ENCODE peak calls at places on chromosome 17, in four cellular contexts. M is A673; V is CD8-positive, alpha-beta memory T cell; F is pancreas. G is an unnamed sample.

GRCh38 chr17:37838276-37838675 is 85.9 kb upstream of the TBC1D3K start:
- DNase-seq in V (no peak), F (no peak), M (no peak), G (no peak)

GRCh38 chr17:917391-917811 is 62.2 kb downstream of the NXN start:
- DNase-seq in M (no peak), V (no peak), F (no peak), G (no peak)

GRCh38 chr17:73760186-73760758 is 116.0 kb upstream of the SDK2 start:
- DNase-seq in F (no peak), V (no peak), M (no peak), G (no peak)

GRCh38 chr17:21037117-21037803 is 5.6 kb downstream of the USP22 start:
- DNase-seq in F (no peak), M (no peak), V (no peak), G (no peak)

GRCh38 chr17:35428229-35428628 is 4.1 kb downstream of the SLFN12 start:
- DNase-seq in F (no peak), V (no peak), M (no peak), G (no peak)

GRCh38 chr17:80101946-80102706 is 745 bp downstream of the GAA start:
- DNase-seq in F (no peak), V (no peak), M (peak; percentile 27), G (no peak)

GRCh38 chr17:27535178-27535928 is 79.1 kb downstream of the KSR1 start:
- DNase-seq in F (no peak), M (no peak), V (no peak), G (no peak)

GRCh38 chr17:36008998-36009665 is 7.8 kb upstream of the CCL15 start:
- DNase-seq in V (no peak), M (peak; percentile 0), F (no peak), G (peak; percentile 29)

GRCh38 chr17:83006515-83007455 is 72.6 kb upstream of the METRNL start:
- DNase-seq in V (no peak), M (no peak), F (no peak), G (peak; percentile 64)

GRCh38 chr17:8005951-8006730 is 3.7 kb downstream of the GUCY2D start:
- DNase-seq in V (no peak), M (peak; percentile 37), F (no peak), G (peak; percentile 78)

GRCh38 chr17:53924530-53925455 is 102.1 kb downstream of the KIF2B start:
- DNase-seq in F (no peak), M (no peak), V (no peak), G (no peak)

GRCh38 chr17:1532836-1533602 is 16.6 kb upstream of the INPP5K start:
- DNase-seq in F (no peak), V (peak; percentile 45), M (peak; percentile 49), G (no peak)

GRCh38 chr17:61460796-61461585 is 8.8 kb downstream of the TBX4 start:
- DNase-seq in F (no peak), V (no peak), M (no peak), G (no peak)

GRCh38 chr17:4715071-4715749 is 4.8 kb downstream of the ARRB2 start:
- DNase-seq in V (peak; percentile 73), F (no peak), M (no peak), G (no peak)

GRCh38 chr17:81370304-81370703 is 25.0 kb upstream of the BAHCC1 start:
- DNase-seq in F (no peak), M (no peak), V (no peak), G (no peak)

GRCh38 chr17:6701719-6702118 is 11.4 kb downstream of the SLC13A5 start:
- DNase-seq in M (peak; percentile 65), V (peak; percentile 19), F (peak; percentile 63), G (no peak)

GRCh38 chr17:27977751-27978688 is 64.5 kb upstream of the NLK start:
- DNase-seq in M (no peak), F (no peak), V (no peak), G (no peak)

GRCh38 chr17:80036715-80037477 is 454 bp downstream of the CCDC40 start:
- DNase-seq in V (peak; percentile 46), M (peak; percentile 64), F (peak; percentile 68), G (no peak)

GRCh38 chr17:37191219-37191618 is 184.6 kb upstream of the C17orf78 start:
- DNase-seq in V (no peak), M (no peak), F (no peak), G (no peak)

GRCh38 chr17:81036128-81036891 is 1.4 kb downstream of the BAIAP2 start:
- DNase-seq in F (no peak), M (no peak), V (no peak), G (peak; percentile 48)

DNA sequence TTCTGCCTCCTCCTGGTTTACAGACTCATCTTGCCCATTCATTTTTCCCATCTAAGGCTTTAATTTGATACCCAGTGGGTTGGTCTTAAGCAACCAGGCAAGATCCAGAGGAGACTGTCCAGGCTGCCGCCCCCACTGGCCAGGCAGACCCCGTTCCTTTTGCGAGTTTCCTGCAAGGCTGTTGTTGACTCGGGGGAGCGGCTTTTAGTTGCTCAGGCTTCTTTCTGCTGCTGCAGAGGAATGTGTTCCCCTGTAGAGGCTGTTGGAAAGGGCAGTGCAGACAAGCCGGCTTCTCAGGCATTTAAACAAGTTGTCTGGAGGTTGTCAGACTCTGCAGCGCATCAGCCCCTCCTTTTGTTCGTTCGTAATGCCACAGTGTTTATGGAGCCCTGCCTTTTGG is 231.2 kb downstream of the PRKCA start:
- DNase-seq in F (no peak), V (no peak), M (peak; percentile 39), G (no peak)
- H3K27ac ChIP-seq in F (no peak overlapping the region), V (no peak overlapping the region), M (no peak overlapping the region), G (no peak overlapping the region)

GRCh38 chr17:39178516-39178915 is 12.6 kb upstream of the ARL5C start:
- DNase-seq in V (no peak), M (no peak), F (no peak), G (peak; percentile 67)

GRCh38 chr17:39175695-39176093 is 9.7 kb upstream of the ARL5C start:
- DNase-seq in F (no peak), M (no peak), V (no peak), G (no peak)

GRCh38 chr17:39174907-39175694 is 9.1 kb upstream of the ARL5C start:
- DNase-seq in M (peak; percentile 69), F (peak; percentile 87), V (peak; percentile 72), G (peak; percentile 68)

GRCh38 chr17:39173539-39174274 is 7.7 kb upstream of the ARL5C start:
- DNase-seq in F (no peak), M (no peak), V (no peak), G (no peak)

DNA sequence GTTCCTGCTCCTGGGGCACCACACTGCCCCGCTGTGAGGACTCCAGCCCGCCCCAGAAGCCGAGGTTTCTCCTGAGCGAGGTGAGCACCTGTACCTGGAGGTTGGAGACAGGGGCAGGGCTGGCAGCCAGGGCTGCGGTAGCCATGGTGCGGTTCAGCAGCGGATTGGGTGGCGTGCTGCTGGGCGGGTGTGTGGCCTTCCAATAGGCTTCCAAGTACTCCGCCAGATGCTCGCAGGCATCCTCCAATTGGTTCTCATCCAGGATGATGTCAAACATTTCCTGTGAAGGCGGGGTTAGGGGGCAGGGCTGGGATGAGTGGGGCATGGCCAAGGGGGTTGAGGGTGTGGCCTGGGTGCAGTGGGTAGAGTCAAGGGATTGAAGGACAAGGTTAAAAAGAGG is 11.3 kb upstream of the ARL5C start:
- DNase-seq in M (peak; percentile 37), V (no peak), F (no peak), G (peak; percentile 33)
- H3K27ac ChIP-seq in M (no peak overlapping the region), V (no peak overlapping the region), F (no peak overlapping the region), G (no peak overlapping the region)

GRCh38 chr17:42155614-42156045 is 841 bp upstream of the RAB5C start:
- DNase-seq in F (no peak), M (no peak), V (no peak), G (no peak)
- H3K27ac ChIP-seq in F (no peak overlapping the region), M (no peak overlapping the region), V (no peak overlapping the region), G (peak overlapping the region; percentile 93)

DNA sequence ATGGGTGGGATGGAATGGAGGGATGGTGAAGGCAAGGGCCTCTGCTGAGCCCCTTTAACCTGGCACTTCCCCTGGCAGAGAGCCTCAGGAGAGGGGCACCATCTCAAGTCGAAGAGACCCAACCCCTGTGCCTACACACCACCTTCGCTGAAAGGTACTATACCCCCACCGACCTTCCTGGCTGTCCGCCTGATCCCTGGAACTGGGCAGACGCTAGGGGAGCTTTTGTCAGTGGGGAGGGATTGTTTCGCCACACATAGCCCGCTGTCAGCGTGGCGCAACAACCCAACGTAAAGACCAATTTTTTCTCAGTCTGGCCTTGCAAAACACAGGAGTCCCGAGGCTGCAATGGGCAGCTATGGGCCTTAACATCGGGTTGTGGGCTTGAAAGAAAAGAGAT is 3.1 kb downstream of the PPP1R1B start:
- DNase-seq in F (no peak), V (no peak), M (no peak), G (no peak)
- H3K27ac ChIP-seq in F (no peak overlapping the region), V (no peak overlapping the region), M (no peak overlapping the region), G (no peak overlapping the region)

DNA sequence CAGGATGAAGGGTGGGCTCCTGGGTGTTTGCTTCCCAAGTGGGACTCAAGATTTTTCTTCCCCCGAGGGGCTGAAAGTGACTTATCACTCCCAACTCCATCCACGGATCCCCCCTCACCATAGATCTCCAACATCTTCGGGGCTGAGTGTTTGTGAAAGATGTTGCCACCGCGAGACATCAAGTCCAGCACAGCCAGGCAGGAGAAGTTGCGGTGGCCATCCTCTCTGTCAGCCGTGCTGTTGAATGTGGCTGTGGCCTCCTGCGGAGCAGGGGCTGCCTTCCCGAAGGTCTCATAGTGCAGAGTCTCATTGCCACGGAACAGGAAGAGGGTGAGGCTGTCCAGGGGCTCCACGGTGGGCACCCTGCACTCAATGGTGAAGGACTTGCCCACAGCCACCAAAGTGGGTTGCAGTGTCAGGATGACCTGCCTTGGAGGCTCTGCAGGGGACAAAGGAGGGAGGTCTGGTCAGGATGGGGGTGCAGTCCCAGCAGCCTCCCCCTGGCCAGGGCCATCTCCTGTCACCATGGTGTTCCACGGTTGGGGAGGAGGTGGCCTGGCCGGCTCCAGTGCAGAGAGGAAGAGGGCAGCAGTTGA is 5.5 kb downstream of the PRR29 start:
- DNase-seq in F (peak; percentile 34), V (no peak), M (no peak), G (no peak)
- H3K27ac ChIP-seq in F (no peak overlapping the region), V (no peak overlapping the region), M (no peak overlapping the region), G (no peak overlapping the region)

GRCh38 chr17:12732366-12732765 is 56.9 kb upstream of the ARHGAP44 start:
- DNase-seq in M (no peak), V (no peak), F (no peak), G (no peak)
- H3K27ac ChIP-seq in M (no peak overlapping the region), V (no peak overlapping the region), F (no peak overlapping the region), G (no peak overlapping the region)

DNA sequence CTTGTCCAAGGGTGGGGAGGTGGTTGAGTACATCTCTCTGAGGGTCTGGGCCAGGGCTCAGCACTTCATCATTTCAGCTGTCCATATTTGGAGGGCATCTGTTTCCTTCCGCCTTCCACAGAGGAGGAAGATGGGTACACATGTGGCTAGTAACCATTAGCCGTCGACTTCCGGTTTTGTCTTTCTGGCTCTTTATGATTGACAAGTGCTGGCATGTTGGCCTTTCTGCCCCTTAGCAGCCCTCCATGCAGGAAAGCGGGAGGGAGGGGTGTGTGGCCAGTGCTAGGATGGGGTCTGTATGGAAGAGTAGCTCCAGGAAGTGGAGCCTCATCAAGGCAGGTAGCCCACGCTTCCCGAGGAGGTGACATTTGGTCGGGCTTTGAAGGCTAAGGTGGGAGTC is 69.6 kb downstream of the RAI1 start:
- DNase-seq in M (no peak), V (peak; percentile 65), F (no peak), G (no peak)
- H3K27ac ChIP-seq in M (peak overlapping the region; percentile 89), V (peak overlapping the region; percentile 80), F (no peak overlapping the region), G (peak overlapping the region; percentile 85)

G was measured in upper lobe of left lung.